ENCODE peak calls at places on chromosomes 7 and 10, in seven cellular contexts. C is upper lobe of right lung, Z is heart left ventricle, U is AG04449, Y is fibroblast of pulmonary artery, M is fibroblast of mammary gland, E is psoas muscle. X is an unnamed sample.

GRCh38 chr7:44112231-44112996 is 8.3 kb downstream of the AEBP1 start:
- DNase-seq in Y (no peak), E (peak), C (no peak), U (no peak), M (no peak), Z (no peak), X (no peak)

GRCh38 chr7:138460649-138461607 is 869 bp downstream of the TRIM24 start:
- DNase-seq in E (peak), U (no peak), Z (peak), Y (peak), M (peak), C (peak), X (peak)

GRCh38 chr10:26759008-26759407 is 61.5 kb downstream of the PDSS1 start:
- DNase-seq in M (no peak), U (no peak), Y (no peak), Z (no peak), C (no peak), E (no peak), X (no peak)

GRCh38 chr7:129266181-129266580 is 41.4 kb downstream of the AHCYL2 start:
- DNase-seq in Z (no peak), U (no peak), E (no peak), C (no peak), Y (no peak), M (no peak), X (no peak)

GRCh38 chr10:14396441-14397048 is 65.8 kb upstream of the FRMD4A start:
- DNase-seq in C (no peak), E (no peak), Y (peak), M (peak), Z (no peak), U (no peak), X (no peak)

GRCh38 chr7:149495785-149496641 is 1.6 kb downstream of the ZNF746 start:
- DNase-seq in M (peak), E (peak), Y (peak), C (no peak), Z (peak), U (peak), X (peak)

GRCh38 chr7:22325671-22326070 is 31.3 kb downstream of the RAPGEF5 start:
- DNase-seq in M (no peak), U (no peak), Z (no peak), Y (no peak), E (no peak), C (no peak), X (no peak)

GRCh38 chr10:74593470-74593869 is 232.9 kb upstream of the KAT6B start:
- DNase-seq in Z (no peak), Y (peak), M (peak), E (no peak), U (peak), C (no peak), X (peak)

GRCh38 chr10:95578619-95579018 is 17.4 kb upstream of the SORBS1 start:
- DNase-seq in U (no peak), Y (no peak), Z (no peak), C (no peak), E (no peak), M (no peak), X (no peak)

GRCh38 chr10:114195079-114195478 is 15.9 kb downstream of the TDRD1 start:
- DNase-seq in E (no peak), M (no peak), C (no peak), Z (no peak), U (no peak), Y (no peak), X (no peak)

GRCh38 chr7:120874722-120875121 is 16.8 kb upstream of the TSPAN12 start:
- DNase-seq in Z (no peak), U (no peak), M (no peak), Y (no peak), C (no peak), E (no peak), X (no peak)

GRCh38 chr7:37524807-37525206 is 76.1 kb upstream of the ELMO1 start:
- DNase-seq in Z (no peak), Y (no peak), M (no peak), E (no peak), U (no peak), C (no peak), X (no peak)

GRCh38 chr7:151248191-151249033 is at the start of gene SMARCD3:
- DNase-seq in U (no peak), E (peak), Y (peak), Z (peak), C (peak), M (peak), X (peak)

GRCh38 chr7:135678612-135679575 is 16.6 kb downstream of the STMP1 start:
- DNase-seq in Z (no peak), C (peak), Y (peak), M (peak), U (no peak), E (peak), X (peak)

GRCh38 chr10:26697922-26698608 is 564 bp downstream of the PDSS1 start:
- DNase-seq in C (no peak), Y (no peak), E (no peak), M (peak), Z (no peak), U (no peak), X (no peak)

GRCh38 chr7:1689356-1689755 is 19.3 kb downstream of the ELFN1 start:
- DNase-seq in E (no peak), U (no peak), Y (no peak), C (peak), M (no peak), Z (no peak), X (no peak)

GRCh38 chr10:120041807-120042545 is 149.4 kb downstream of the SEC23IP start:
- DNase-seq in C (no peak), M (no peak), Z (no peak), E (no peak), Y (no peak), U (no peak), X (no peak)

GRCh38 chr10:31146496-31147219 is 115.0 kb upstream of the ZNF438 start:
- DNase-seq in Z (peak), U (no peak), M (peak), C (no peak), E (peak), Y (peak), X (peak)

GRCh38 chr7:42233166-42233565 is 3.8 kb downstream of the GLI3 start:
- DNase-seq in C (no peak), Z (no peak), M (no peak), E (no peak), Y (peak), U (no peak), X (peak)

GRCh38 chr7:140676303-140676702 is 3.6 kb downstream of the ADCK2 start:
- DNase-seq in U (no peak), Y (no peak), M (no peak), E (no peak), C (no peak), Z (no peak), X (no peak)

GRCh38 chr10:82888809-82889455 is 1013.9 kb downstream of the NRG3 start:
- DNase-seq in E (no peak), C (no peak), M (no peak), Z (no peak), Y (no peak), U (no peak), X (no peak)

GRCh38 chr7:130419652-130420051 is 21.2 kb downstream of the CEP41 start:
- DNase-seq in U (no peak), Z (no peak), C (no peak), M (no peak), Y (no peak), E (no peak), X (no peak)

GRCh38 chr10:121781101-121781500 is 146.7 kb downstream of the ATE1 start:
- DNase-seq in C (no peak), U (no peak), Z (no peak), M (no peak), Y (no peak), E (no peak), X (no peak)

GRCh38 chr10:49093922-49094321 is 21.4 kb downstream of the VSTM4 start:
- DNase-seq in M (no peak), Y (no peak), C (peak), U (no peak), E (no peak), Z (no peak), X (no peak)

GRCh38 chr10:83685458-83685857 is 453.9 kb upstream of the GHITM start:
- DNase-seq in M (no peak), E (no peak), Z (no peak), Y (no peak), C (no peak), U (no peak), X (no peak)

GRCh38 chr7:28410628-28411578 is 1.4 kb upstream of the CREB5 start:
- DNase-seq in M (peak), U (no peak), E (peak), C (no peak), Y (peak), Z (peak), X (peak)

GRCh38 chr7:77651544-77652162 is 44.6 kb upstream of the RSBN1L start:
- DNase-seq in M (peak), C (no peak), Z (no peak), U (no peak), E (no peak), Y (peak), X (peak)

GRCh38 chr7:92404170-92404614 is 43.1 kb upstream of the GATAD1 start:
- DNase-seq in Y (peak), Z (no peak), E (no peak), U (no peak), C (no peak), M (no peak), X (no peak)
- TF ChIP-seq CTCF in Y (peak), Z (no peak), E (no peak), U (no peak), C (no peak), M (no peak), X (peak)

DNA sequence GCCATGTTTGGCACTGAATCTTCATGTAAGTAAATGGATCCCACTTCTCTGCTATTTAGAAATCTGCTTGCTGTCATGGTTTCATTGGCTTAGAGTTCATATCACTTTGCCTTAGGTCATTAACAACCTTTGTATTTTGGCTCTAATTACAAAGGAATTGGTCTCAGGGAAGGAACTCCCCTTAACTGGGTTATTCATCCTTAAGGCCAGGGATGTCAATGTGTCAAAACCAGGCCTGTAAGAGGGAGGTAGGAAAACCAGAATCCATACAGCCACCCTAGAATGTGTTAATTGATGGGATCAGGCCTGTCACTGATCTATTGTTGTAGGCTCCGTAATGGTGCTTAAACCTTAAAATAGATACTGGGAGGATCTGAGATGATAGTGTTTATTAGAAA is 67.3 kb downstream of the ST7 start:
- DNase-seq in C (no peak), E (no peak), Y (no peak), Z (no peak), U (no peak), M (no peak), X (no peak)
- H3K4me3 ChIP-seq in C (peak), E (peak), Y (peak), Z (peak), U (peak), M (no peak), X (peak)

GRCh38 chr10:127524229-127524628 is 24.9 kb upstream of the NPS start:
- DNase-seq in C (no peak), M (no peak), Z (no peak), U (no peak), Y (no peak), E (no peak), X (no peak)
- TF ChIP-seq CTCF in C (no peak), M (no peak), Z (no peak), U (no peak), Y (no peak), E (no peak), X (peak)

DNA sequence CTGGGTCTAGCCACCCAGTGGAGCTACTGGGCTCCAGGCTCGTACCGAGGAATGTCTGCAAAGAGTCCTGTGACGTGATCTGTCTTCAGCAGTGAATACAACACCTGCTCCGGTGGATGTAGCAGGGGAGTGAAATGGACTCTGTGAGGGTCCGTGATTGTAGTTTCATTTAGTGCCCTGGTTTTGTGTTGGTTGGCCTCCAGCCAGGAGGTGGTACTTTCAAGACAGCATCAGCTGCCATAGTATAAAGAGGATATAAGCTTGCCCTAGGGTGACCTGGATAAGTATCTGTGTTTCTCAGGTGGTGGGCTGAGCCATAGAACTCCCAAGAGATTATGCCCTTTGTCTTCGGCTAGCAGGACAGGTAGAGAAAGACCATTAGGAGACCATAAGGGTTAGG is 24.6 kb upstream of the WNT2 start:
- DNase-seq in E (no peak), U (no peak), Y (no peak), Z (no peak), C (no peak), M (no peak), X (no peak)
- H3K4me3 ChIP-seq in E (no peak), U (no peak), Y (no peak), Z (no peak), C (no peak), M (no peak), X (no peak)

GRCh38 chr10:22554481-22555182 is 159.7 kb downstream of the PIP4K2A start:
- DNase-seq in E (peak), C (peak), M (peak), Z (peak), Y (peak), U (peak), X (peak)
- TF ChIP-seq CTCF in E (no peak), C (no peak), M (no peak), Z (no peak), Y (no peak), U (no peak), X (no peak)

DNA sequence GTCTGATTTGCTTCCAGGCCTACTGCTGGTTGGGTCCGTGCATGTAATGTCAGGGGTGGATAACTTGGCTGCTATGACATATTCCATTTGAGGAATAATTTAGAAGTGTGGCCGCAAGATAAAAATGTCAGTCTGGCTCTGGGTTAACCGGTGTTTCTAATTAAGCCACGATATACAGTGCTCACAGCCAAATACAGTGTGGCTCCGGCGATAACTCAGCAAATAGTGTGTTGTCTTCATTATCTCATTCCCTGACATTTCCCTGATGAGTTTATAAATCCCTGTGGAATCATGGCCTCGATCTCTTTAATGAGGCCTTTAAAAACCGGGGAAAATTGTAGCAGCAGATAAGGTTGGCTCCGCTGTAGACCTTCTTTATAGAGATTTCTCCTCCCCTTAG is 1125.0 kb downstream of the TYW1 start:
- DNase-seq in E (no peak), Y (no peak), C (no peak), U (no peak), Z (no peak), M (no peak), X (no peak)
- H3K4me3 ChIP-seq in E (no peak), Y (no peak), C (no peak), U (no peak), Z (no peak), M (no peak), X (no peak)